ENCODE peak calls at places on chromosomes 4 and X, in five cellular contexts. One of them, this sample, is unnamed. For H3K27me3, the result is how much of the 10 kb centered on the place peaks cover.

GRCh38 chrX:34734383-34734782 is 77.3 kb upstream of the TMEM47 start:
- DNase-seq in colonic mucosa: no peak
- DNase-seq in sigmoid colon: no peak
- DNase-seq in hepatocyte: no peak
- DNase-seq in thyroid gland: no peak
- DNase-seq in this sample: no peak

GRCh38 chrX:136086521-136086920 is 60.8 kb upstream of the FHL1 start:
- DNase-seq in colonic mucosa: no peak
- DNase-seq in sigmoid colon: no peak
- DNase-seq in hepatocyte: no peak
- DNase-seq in thyroid gland: no peak
- DNase-seq in this sample: no peak

GRCh38 chrX:103157511-103158316 is 57.2 kb upstream of the BEX4 start:
- DNase-seq in colonic mucosa: peak
- DNase-seq in sigmoid colon: no peak
- DNase-seq in hepatocyte: peak
- DNase-seq in thyroid gland: peak
- DNase-seq in this sample: peak

GRCh38 chr4:42396361-42397255 is 680 bp upstream of the SHISA3 start:
- DNase-seq in colonic mucosa: no peak
- DNase-seq in sigmoid colon: no peak
- DNase-seq in hepatocyte: no peak
- DNase-seq in thyroid gland: no peak
- DNase-seq in this sample: no peak

GRCh38 chr4:110808371-110808878 is 185.5 kb upstream of the PITX2 start:
- DNase-seq in colonic mucosa: no peak
- DNase-seq in sigmoid colon: no peak
- DNase-seq in hepatocyte: no peak
- DNase-seq in thyroid gland: no peak
- DNase-seq in this sample: no peak

GRCh38 chrX:47540754-47541538 is 20.1 kb upstream of the ARAF start:
- DNase-seq in colonic mucosa: peak
- DNase-seq in sigmoid colon: peak
- DNase-seq in hepatocyte: peak
- DNase-seq in thyroid gland: peak
- DNase-seq in this sample: peak

GRCh38 chr4:88791274-88791673 is 93.6 kb upstream of the NAP1L5 start:
- DNase-seq in colonic mucosa: no peak
- DNase-seq in sigmoid colon: no peak
- DNase-seq in hepatocyte: no peak
- DNase-seq in thyroid gland: no peak
- DNase-seq in this sample: no peak

GRCh38 chr4:138035781-138036258 is 206.3 kb downstream of the SLC7A11 start:
- DNase-seq in colonic mucosa: no peak
- DNase-seq in sigmoid colon: no peak
- DNase-seq in hepatocyte: peak
- DNase-seq in thyroid gland: peak
- DNase-seq in this sample: peak

GRCh38 chr4:152613841-152614240 is 66.0 kb downstream of the TMEM154 start:
- DNase-seq in colonic mucosa: no peak
- DNase-seq in sigmoid colon: no peak
- DNase-seq in hepatocyte: no peak
- DNase-seq in thyroid gland: no peak
- DNase-seq in this sample: no peak

GRCh38 chrX:118420462-118420861 is 74.6 kb downstream of the WDR44 start:
- DNase-seq in colonic mucosa: no peak
- DNase-seq in sigmoid colon: no peak
- DNase-seq in hepatocyte: peak
- DNase-seq in thyroid gland: peak
- DNase-seq in this sample: no peak

GRCh38 chr4:38233727-38234478 is 273.7 kb downstream of the PTTG2 start:
- DNase-seq in colonic mucosa: peak
- DNase-seq in sigmoid colon: no peak
- DNase-seq in hepatocyte: no peak
- DNase-seq in thyroid gland: no peak
- DNase-seq in this sample: no peak

GRCh38 chr4:108834167-108834566 is 71.3 kb upstream of the ETNPPL start:
- DNase-seq in colonic mucosa: no peak
- DNase-seq in sigmoid colon: no peak
- DNase-seq in hepatocyte: no peak
- DNase-seq in thyroid gland: no peak
- DNase-seq in this sample: no peak

GRCh38 chr4:184470785-184471110 is 3.6 kb downstream of the IRF2 start:
- DNase-seq in colonic mucosa: no peak
- DNase-seq in sigmoid colon: no peak
- DNase-seq in hepatocyte: no peak
- DNase-seq in thyroid gland: no peak
- DNase-seq in this sample: no peak

DNA sequence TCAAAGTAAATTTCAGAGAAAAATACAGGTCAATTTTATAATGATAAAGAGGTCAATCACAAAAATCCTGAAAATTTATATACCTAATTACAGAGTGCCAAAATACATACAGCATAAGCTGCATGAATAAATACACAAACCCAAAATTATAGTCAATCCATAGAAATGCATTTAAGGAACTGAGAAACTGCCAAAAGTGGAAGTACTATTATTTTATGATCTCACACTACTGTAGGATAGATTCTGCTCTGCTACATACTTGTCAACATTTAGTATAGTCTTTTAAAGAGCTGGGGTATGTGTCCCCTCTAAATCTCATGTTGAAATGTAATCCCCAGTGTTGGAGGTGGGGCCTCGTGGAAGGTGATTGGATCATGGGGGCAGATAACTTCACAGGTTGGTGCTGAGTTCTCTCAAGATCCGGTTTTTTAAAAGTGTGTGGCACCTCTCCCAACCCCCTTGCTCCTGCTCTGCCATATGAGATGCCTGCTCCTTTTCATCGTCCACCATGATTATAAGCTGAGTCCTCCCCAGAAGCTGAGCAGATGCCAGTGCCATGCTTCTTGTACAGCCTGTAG is 31.8 kb downstream of the CHIC2 start:
- DNase-seq in colonic mucosa: no peak
- DNase-seq in sigmoid colon: no peak
- DNase-seq in hepatocyte: no peak
- DNase-seq in thyroid gland: no peak
- DNase-seq in this sample: no peak
- H3K4me3 ChIP-seq in colonic mucosa: no peak
- H3K4me3 ChIP-seq in sigmoid colon: no peak
- H3K4me3 ChIP-seq in hepatocyte: no peak
- H3K4me3 ChIP-seq in thyroid gland: no peak
- H3K4me3 ChIP-seq in this sample: no peak

GRCh38 chr4:119106036-119107000 is 29.3 kb upstream of the MYOZ2 start:
- DNase-seq in colonic mucosa: no peak
- DNase-seq in sigmoid colon: no peak
- DNase-seq in hepatocyte: no peak
- DNase-seq in thyroid gland: no peak
- DNase-seq in this sample: no peak

GRCh38 chr4:119104644-119105273 is 30.9 kb upstream of the MYOZ2 start:
- DNase-seq in colonic mucosa: no peak
- DNase-seq in sigmoid colon: no peak
- DNase-seq in hepatocyte: no peak
- DNase-seq in thyroid gland: no peak
- DNase-seq in this sample: no peak

GRCh38 chr4:119100640-119101039 is 35.0 kb upstream of the MYOZ2 start:
- DNase-seq in colonic mucosa: no peak
- DNase-seq in sigmoid colon: no peak
- DNase-seq in hepatocyte: no peak
- DNase-seq in thyroid gland: no peak
- DNase-seq in this sample: no peak

GRCh38 chr4:119105605-119106004 is 30.0 kb upstream of the MYOZ2 start:
- DNase-seq in colonic mucosa: no peak
- DNase-seq in sigmoid colon: no peak
- DNase-seq in hepatocyte: no peak
- DNase-seq in thyroid gland: no peak
- DNase-seq in this sample: no peak

DNA sequence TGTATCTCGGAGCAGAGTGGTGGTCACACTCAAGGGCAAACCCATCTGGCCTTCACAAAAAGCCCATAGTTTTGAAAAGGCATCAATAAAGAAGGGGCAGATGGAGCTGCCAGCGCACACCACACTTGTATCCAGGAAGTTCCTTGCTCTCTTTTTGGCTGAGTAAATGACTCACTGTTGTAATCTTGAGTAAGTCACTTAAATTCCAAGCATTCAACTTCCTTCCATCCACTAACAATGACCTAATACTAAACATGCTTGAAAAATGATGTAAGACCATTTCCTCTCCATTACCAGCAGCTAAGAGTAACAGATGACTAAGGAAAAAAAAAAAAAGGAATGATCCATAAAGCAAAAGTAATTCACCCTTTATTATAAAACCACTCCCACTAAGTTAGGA is 32.4 kb upstream of the MYOZ2 start:
- DNase-seq in colonic mucosa: peak
- DNase-seq in sigmoid colon: peak
- DNase-seq in hepatocyte: peak
- DNase-seq in thyroid gland: no peak
- DNase-seq in this sample: no peak
- H3K27me3 ChIP-seq in colonic mucosa: under half
- H3K27me3 ChIP-seq in sigmoid colon: under half
- H3K27me3 ChIP-seq in hepatocyte: under half
- H3K27me3 ChIP-seq in thyroid gland: under half
- H3K27me3 ChIP-seq in this sample: under half

GRCh38 chr4:188196134-188196735 is 57.0 kb downstream of the TRIML1 start:
- DNase-seq in colonic mucosa: no peak
- DNase-seq in sigmoid colon: no peak
- DNase-seq in hepatocyte: peak
- DNase-seq in thyroid gland: no peak
- DNase-seq in this sample: no peak
- H3K27ac ChIP-seq in colonic mucosa: no peak
- H3K27ac ChIP-seq in sigmoid colon: no peak
- H3K27ac ChIP-seq in hepatocyte: no peak
- H3K27ac ChIP-seq in thyroid gland: no peak
- H3K27ac ChIP-seq in this sample: no peak

GRCh38 chr4:40190465-40190864 is 6.4 kb upstream of the RHOH start:
- DNase-seq in colonic mucosa: no peak
- DNase-seq in sigmoid colon: no peak
- DNase-seq in hepatocyte: no peak
- DNase-seq in thyroid gland: no peak
- DNase-seq in this sample: no peak

GRCh38 chr4:40187386-40187913 is 9.4 kb upstream of the RHOH start:
- DNase-seq in colonic mucosa: peak
- DNase-seq in sigmoid colon: no peak
- DNase-seq in hepatocyte: no peak
- DNase-seq in thyroid gland: no peak
- DNase-seq in this sample: no peak

GRCh38 chr4:40190880-40191815 is 5.7 kb upstream of the RHOH start:
- DNase-seq in colonic mucosa: peak
- DNase-seq in sigmoid colon: no peak
- DNase-seq in hepatocyte: peak
- DNase-seq in thyroid gland: no peak
- DNase-seq in this sample: no peak

GRCh38 chr4:40192286-40193017 is 4.4 kb upstream of the RHOH start:
- DNase-seq in colonic mucosa: peak
- DNase-seq in sigmoid colon: no peak
- DNase-seq in hepatocyte: no peak
- DNase-seq in thyroid gland: no peak
- DNase-seq in this sample: no peak

DNA sequence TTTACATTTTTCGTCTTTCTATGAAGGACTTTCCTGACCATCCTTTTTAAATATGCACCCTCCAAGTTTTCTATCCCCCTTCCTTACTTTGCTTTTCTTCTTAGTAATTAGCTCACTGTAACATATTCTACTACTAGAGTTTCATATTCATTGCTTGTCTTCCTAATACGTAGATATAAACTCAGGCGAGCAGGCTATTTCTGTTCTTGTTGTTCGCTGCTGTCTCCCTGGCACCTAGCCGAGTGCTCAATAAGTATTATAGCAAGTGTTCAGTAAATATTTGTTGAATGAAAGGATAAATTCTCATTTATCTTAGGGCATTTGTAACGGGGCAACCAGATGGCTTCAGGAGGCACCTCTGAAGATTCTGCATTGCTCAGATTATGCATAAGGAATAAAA is 6.8 kb upstream of the RHOH start:
- DNase-seq in colonic mucosa: peak
- DNase-seq in sigmoid colon: no peak
- DNase-seq in hepatocyte: no peak
- DNase-seq in thyroid gland: no peak
- DNase-seq in this sample: peak
- H3K4me3 ChIP-seq in colonic mucosa: no peak
- H3K4me3 ChIP-seq in sigmoid colon: no peak
- H3K4me3 ChIP-seq in hepatocyte: no peak
- H3K4me3 ChIP-seq in thyroid gland: no peak
- H3K4me3 ChIP-seq in this sample: no peak

DNA sequence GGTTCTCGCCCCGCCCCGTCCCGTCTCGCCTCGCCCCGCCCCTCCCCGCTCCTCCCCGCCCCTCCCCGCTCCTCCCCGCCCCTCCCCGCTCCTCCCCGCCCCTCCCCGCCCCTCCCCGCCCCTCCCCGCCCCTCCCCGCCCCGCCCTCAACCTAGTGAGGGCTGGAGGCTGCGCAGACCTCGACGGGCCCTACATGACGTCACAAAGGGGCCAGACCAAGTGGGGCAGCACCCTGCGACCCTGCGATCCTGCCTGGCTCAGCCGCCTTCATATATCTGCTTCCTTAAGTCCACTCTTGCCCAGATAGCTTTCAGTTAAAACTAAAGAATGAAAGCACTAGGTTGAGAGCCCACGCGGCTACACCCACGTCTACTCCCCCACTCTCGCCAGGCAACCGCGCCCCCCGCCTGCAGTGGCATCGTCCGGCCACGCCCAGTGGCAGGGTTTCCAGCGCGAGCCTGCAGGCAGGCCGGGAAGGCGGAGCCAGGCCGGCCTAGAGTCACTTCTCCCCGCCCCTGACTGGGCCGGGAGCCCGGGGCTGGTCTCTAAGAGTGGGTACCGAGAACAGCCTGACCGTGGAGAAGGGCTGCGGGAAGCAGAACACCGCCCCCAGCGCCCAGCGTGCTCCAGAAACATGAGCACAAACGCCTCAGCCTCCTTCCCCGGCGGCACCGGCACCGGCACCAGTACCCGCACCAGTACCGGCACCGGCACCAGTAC is 1.5 kb upstream of the MAOA start:
- DNase-seq in colonic mucosa: peak
- DNase-seq in sigmoid colon: peak
- DNase-seq in hepatocyte: peak
- DNase-seq in thyroid gland: peak
- DNase-seq in this sample: peak
- H3K27me3 ChIP-seq in colonic mucosa: under half
- H3K27me3 ChIP-seq in sigmoid colon: under half
- H3K27me3 ChIP-seq in hepatocyte: under half
- H3K27me3 ChIP-seq in thyroid gland: under half
- H3K27me3 ChIP-seq in this sample: under half

This sample was measured in testis.